ENCODE peak calls at places on chromosomes 12 and 14, in eight cellular contexts. A is left ventricle myocardium inferior, C is psoas muscle, M is body of pancreas, B is uterus, R is endodermal cell, P is SJSA1, X is left lung. K is an unnamed sample.

GRCh38 chr12:16258963-16259362 is 18.5 kb downstream of the SLC15A5 start:
- DNase-seq in A (no peak), R (no peak), C (no peak), B (no peak), M (no peak), X (no peak), P (no peak), K (no peak)

GRCh38 chr12:39112064-39112463 is 206.7 kb upstream of the CPNE8 start:
- DNase-seq in R (no peak), X (no peak), B (no peak), P (no peak), A (no peak), M (no peak), C (no peak), K (no peak)

GRCh38 chr12:131729254-131729955 is 18.5 kb downstream of the SFSWAP start:
- DNase-seq in C (no peak), P (no peak), X (no peak), A (no peak), B (no peak), M (no peak), R (peak; percentile 66), K (no peak)

GRCh38 chr12:128969480-128970055 is 116.3 kb downstream of the GLT1D1 start:
- DNase-seq in C (no peak), R (peak; percentile 94), M (peak; percentile 23), X (peak; percentile 82), A (no peak), P (no peak), B (no peak), K (no peak)

GRCh38 chr12:31897791-31898503 is 61.3 kb upstream of the RESF1 start:
- DNase-seq in M (peak; percentile 26), C (peak; percentile 19), P (no peak), B (no peak), X (peak; percentile 81), A (peak; percentile 40), R (peak; percentile 59), K (no peak)

GRCh38 chr12:80935076-80935475 is 2.7 kb downstream of the LIN7A start:
- DNase-seq in M (no peak), A (no peak), R (no peak), P (no peak), C (no peak), B (no peak), X (no peak), K (no peak)

GRCh38 chr12:60278209-60278608 is 682.4 kb downstream of the SLC16A7 start:
- DNase-seq in M (no peak), B (no peak), R (no peak), C (no peak), A (no peak), X (no peak), P (no peak), K (no peak)

GRCh38 chr12:51160814-51161459 is 12.0 kb downstream of the TFCP2 start:
- DNase-seq in P (peak; percentile 52), A (no peak), R (no peak), B (no peak), C (no peak), M (no peak), X (no peak), K (no peak)

GRCh38 chr14:97196336-97196735 is 399.2 kb downstream of the VRK1 start:
- DNase-seq in A (no peak), B (no peak), P (no peak), M (no peak), R (no peak), X (no peak), C (no peak), K (no peak)

GRCh38 chr14:39641224-39641623 is 209.0 kb upstream of the FBXO33 start:
- DNase-seq in C (no peak), R (no peak), A (no peak), P (no peak), B (no peak), X (no peak), M (no peak), K (no peak)

GRCh38 chr12:21576431-21576830 is 28.2 kb downstream of the GYS2 start:
- DNase-seq in C (no peak), R (no peak), B (no peak), X (no peak), M (no peak), P (no peak), A (no peak), K (no peak)

GRCh38 chr12:51726931-51727330 is 121.6 kb downstream of the FIGNL2 start:
- DNase-seq in M (no peak), R (no peak), P (no peak), A (no peak), X (no peak), B (no peak), C (no peak), K (no peak)

GRCh38 chr12:84572186-84572585 is 340.4 kb downstream of the SLC6A15 start:
- DNase-seq in X (no peak), M (no peak), B (no peak), R (no peak), P (no peak), A (no peak), C (no peak), K (no peak)

GRCh38 chr12:87323369-87323768 is 705.8 kb downstream of the C12orf50 start:
- DNase-seq in A (no peak), B (no peak), R (no peak), C (no peak), P (no peak), X (no peak), M (no peak), K (no peak)

GRCh38 chr12:133080051-133080618 is 588 bp upstream of the ZNF140 start:
- DNase-seq in M (peak; percentile 98), R (peak; percentile 100), C (peak; percentile 99), A (peak; percentile 98), P (peak; percentile 33), B (peak; percentile 98), X (peak; percentile 96), K (peak; percentile 98)

GRCh38 chr14:67934087-67934486 is 114.5 kb downstream of the RAD51B start:
- DNase-seq in P (peak; percentile 59), M (peak; percentile 20), R (peak; percentile 75), C (no peak), X (no peak), B (peak; percentile 33), A (no peak), K (no peak)

GRCh38 chr12:41556176-41556575 is 368.1 kb downstream of the PDZRN4 start:
- DNase-seq in B (no peak), R (no peak), X (no peak), C (no peak), A (no peak), M (no peak), P (no peak), K (no peak)

GRCh38 chr12:91947459-91947858 is 198.2 kb downstream of the BTG1 start:
- DNase-seq in M (no peak), R (no peak), A (no peak), C (no peak), X (no peak), P (no peak), B (no peak), K (no peak)

GRCh38 chr12:19886805-19887105 is 447.5 kb downstream of the AEBP2 start:
- DNase-seq in X (no peak), R (no peak), B (no peak), A (no peak), M (no peak), C (no peak), P (no peak), K (no peak)

GRCh38 chr14:56125772-56126411 is 7.7 kb downstream of the PELI2 start:
- DNase-seq in M (peak; percentile 85), R (no peak), C (no peak), B (no peak), X (no peak), P (no peak), A (no peak), K (no peak)
- H3K4me1 ChIP-seq in M (peaks cover 93% of the 10 kb centered on the region), R (no peaks in the 10 kb centered on the region), C (no peaks in the 10 kb centered on the region), B (peaks cover 7% of the 10 kb centered on the region), X (no peaks in the 10 kb centered on the region), P (peaks cover 20% of the 10 kb centered on the region), A (peaks cover 15% of the 10 kb centered on the region), K (no peaks in the 10 kb centered on the region)

DNA sequence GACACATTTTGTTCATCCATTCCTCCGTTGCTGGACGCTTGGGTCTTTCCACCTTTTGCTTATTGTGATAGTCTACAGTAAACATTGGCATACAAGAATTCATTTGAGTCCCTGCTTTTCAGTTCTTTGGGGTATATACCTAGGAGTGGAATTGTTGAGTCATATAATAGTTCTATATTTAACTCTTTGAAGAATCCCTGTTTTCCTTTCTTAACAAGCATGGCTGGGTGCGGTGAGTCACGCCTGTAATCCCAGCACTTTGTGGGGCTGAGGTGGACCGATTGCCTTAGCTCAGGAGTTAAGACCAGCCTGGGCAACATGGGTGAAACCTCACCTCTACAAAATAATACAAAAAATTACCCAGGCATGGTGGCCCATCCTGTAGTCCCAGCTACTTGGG is 75.4 kb downstream of the CCDC92 start:
- DNase-seq in P (peak; percentile 84), M (no peak), B (no peak), C (no peak), X (no peak), A (no peak), R (no peak), K (no peak)
- H3K4me3 ChIP-seq in P (peak overlapping the region; percentile 23), M (no peak overlapping the region), B (no peak overlapping the region), C (no peak overlapping the region), X (no peak overlapping the region), A (no peak overlapping the region), R (no peak overlapping the region), K (no peak overlapping the region)

GRCh38 chr14:75579882-75580281 is 1.5 kb downstream of the FLVCR2 start:
- DNase-seq in R (no peak), M (no peak), C (no peak), B (no peak), A (peak; percentile 31), P (no peak), X (no peak), K (no peak)

GRCh38 chr14:75577090-75577489 is 1.3 kb upstream of the FLVCR2 start:
- DNase-seq in A (no peak), R (no peak), C (no peak), M (no peak), P (no peak), X (no peak), B (no peak), K (no peak)

GRCh38 chr14:75578099-75578785 is at the start of gene FLVCR2:
- DNase-seq in R (peak; percentile 85), M (peak; percentile 75), P (peak; percentile 59), C (peak; percentile 88), X (peak; percentile 97), B (peak; percentile 82), A (peak; percentile 86), K (peak; percentile 87)

GRCh38 chr14:75578786-75579781 is 664 bp downstream of the FLVCR2 start:
- DNase-seq in A (no peak), B (peak; percentile 20), C (peak; percentile 18), M (peak; percentile 21), X (peak; percentile 80), R (no peak), P (peak; percentile 49), K (peak; percentile 64)

DNA sequence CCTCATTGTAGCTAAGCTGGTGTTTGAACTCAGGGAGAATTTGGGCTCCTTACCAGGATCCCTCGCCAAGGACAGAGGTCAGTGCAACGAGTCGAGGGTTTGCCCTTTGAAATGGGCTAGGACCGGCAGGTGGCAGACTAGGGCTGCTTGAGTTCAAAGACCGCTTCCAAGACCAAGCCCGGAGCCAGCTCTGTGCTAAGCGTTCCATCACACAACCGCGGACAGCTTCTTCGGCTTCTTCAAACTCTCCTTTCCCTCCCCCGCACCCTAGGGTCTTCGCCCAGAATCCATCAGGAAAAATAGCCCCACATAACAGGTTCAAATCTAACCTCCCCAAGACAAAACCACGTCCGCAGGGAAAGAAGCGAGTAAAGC is 709 bp upstream of the FLVCR2 start:
- DNase-seq in P (peak; percentile 51), B (peak; percentile 81), A (peak; percentile 87), R (peak; percentile 96), X (peak; percentile 92), C (peak; percentile 88), M (peak; percentile 85), K (peak; percentile 91)
- H3K27ac ChIP-seq in P (no peak overlapping the region), B (peak overlapping the region; percentile 81), A (peak overlapping the region; percentile 87), R (peak overlapping the region; percentile 87), X (peak overlapping the region; percentile 88), C (peak overlapping the region; percentile 87), M (no peak overlapping the region), K (peak overlapping the region; percentile 83)

GRCh38 chr14:24940213-24940783 is 109.6 kb downstream of the STXBP6 start:
- DNase-seq in M (no peak), X (no peak), B (no peak), R (no peak), C (no peak), A (no peak), P (no peak), K (no peak)
- H3K4me1 ChIP-seq in M (peaks cover 43% of the 10 kb centered on the region), X (no peaks in the 10 kb centered on the region), B (no peaks in the 10 kb centered on the region), R (peaks cover 13% of the 10 kb centered on the region), C (no peaks in the 10 kb centered on the region), A (peaks cover 75% of the 10 kb centered on the region), P (no peaks in the 10 kb centered on the region), K (no peaks in the 10 kb centered on the region)

K was measured in colonic mucosa.